ENCODE peak calls at places on chromosomes 1 and 21, in seven cellular contexts. One of them, this sample, is unnamed.

GRCh38 chr21:42837421-42838211 is 41.7 kb downstream of the WDR4 start:
- DNase-seq in psoas muscle: no peak
- DNase-seq in omental fat pad: no peak
- DNase-seq in stimulated activated CD4-positive, alpha-beta T cell treated with anti-CD3 and anti-CD28 coated beads, Interleukin-2, amount 100 ng/mL, for 4 hours: no peak
- DNase-seq in EL: no peak
- DNase-seq in CD4-positive, alpha-beta T cell: peak
- DNase-seq in fibroblast of the aortic adventitia: no peak
- DNase-seq in this sample: no peak

GRCh38 chr1:109283748-109284600 is 1.0 kb upstream of the PSRC1 start:
- DNase-seq in psoas muscle: no peak
- DNase-seq in omental fat pad: no peak
- DNase-seq in stimulated activated CD4-positive, alpha-beta T cell treated with anti-CD3 and anti-CD28 coated beads, Interleukin-2, amount 100 ng/mL, for 4 hours: no peak
- DNase-seq in EL: no peak
- DNase-seq in CD4-positive, alpha-beta T cell: no peak
- DNase-seq in fibroblast of the aortic adventitia: no peak
- DNase-seq in this sample: no peak

GRCh38 chr1:233242827-233243483 is 52.6 kb downstream of the PCNX2 start:
- DNase-seq in psoas muscle: no peak
- DNase-seq in omental fat pad: no peak
- DNase-seq in stimulated activated CD4-positive, alpha-beta T cell treated with anti-CD3 and anti-CD28 coated beads, Interleukin-2, amount 100 ng/mL, for 4 hours: no peak
- DNase-seq in EL: no peak
- DNase-seq in CD4-positive, alpha-beta T cell: no peak
- DNase-seq in fibroblast of the aortic adventitia: no peak
- DNase-seq in this sample: no peak

GRCh38 chr1:113096493-113096892 is 23.5 kb downstream of the LRIG2 start:
- DNase-seq in psoas muscle: no peak
- DNase-seq in omental fat pad: no peak
- DNase-seq in stimulated activated CD4-positive, alpha-beta T cell treated with anti-CD3 and anti-CD28 coated beads, Interleukin-2, amount 100 ng/mL, for 4 hours: no peak
- DNase-seq in EL: no peak
- DNase-seq in CD4-positive, alpha-beta T cell: no peak
- DNase-seq in fibroblast of the aortic adventitia: no peak
- DNase-seq in this sample: no peak

GRCh38 chr1:153347856-153348255 is 785 bp downstream of the PGLYRP4 start:
- DNase-seq in psoas muscle: no peak
- DNase-seq in omental fat pad: no peak
- DNase-seq in stimulated activated CD4-positive, alpha-beta T cell treated with anti-CD3 and anti-CD28 coated beads, Interleukin-2, amount 100 ng/mL, for 4 hours: no peak
- DNase-seq in EL: no peak
- DNase-seq in CD4-positive, alpha-beta T cell: no peak
- DNase-seq in fibroblast of the aortic adventitia: no peak
- DNase-seq in this sample: no peak

GRCh38 chr21:41953249-41953830 is 478 bp downstream of the C2CD2 start:
- DNase-seq in psoas muscle: peak
- DNase-seq in omental fat pad: no peak
- DNase-seq in stimulated activated CD4-positive, alpha-beta T cell treated with anti-CD3 and anti-CD28 coated beads, Interleukin-2, amount 100 ng/mL, for 4 hours: no peak
- DNase-seq in EL: no peak
- DNase-seq in CD4-positive, alpha-beta T cell: no peak
- DNase-seq in fibroblast of the aortic adventitia: no peak
- DNase-seq in this sample: no peak

GRCh38 chr1:245583081-245583480 is 428.3 kb downstream of the KIF26B start:
- DNase-seq in psoas muscle: no peak
- DNase-seq in omental fat pad: no peak
- DNase-seq in stimulated activated CD4-positive, alpha-beta T cell treated with anti-CD3 and anti-CD28 coated beads, Interleukin-2, amount 100 ng/mL, for 4 hours: no peak
- DNase-seq in EL: no peak
- DNase-seq in CD4-positive, alpha-beta T cell: no peak
- DNase-seq in fibroblast of the aortic adventitia: no peak
- DNase-seq in this sample: no peak

GRCh38 chr1:116853680-116854191 is 56.0 kb upstream of the PTGFRN start:
- DNase-seq in psoas muscle: no peak
- DNase-seq in omental fat pad: no peak
- DNase-seq in stimulated activated CD4-positive, alpha-beta T cell treated with anti-CD3 and anti-CD28 coated beads, Interleukin-2, amount 100 ng/mL, for 4 hours: no peak
- DNase-seq in EL: peak
- DNase-seq in CD4-positive, alpha-beta T cell: no peak
- DNase-seq in fibroblast of the aortic adventitia: peak
- DNase-seq in this sample: peak

GRCh38 chr21:38930065-38930464 is 124.3 kb downstream of the ETS2 start:
- DNase-seq in psoas muscle: no peak
- DNase-seq in omental fat pad: no peak
- DNase-seq in stimulated activated CD4-positive, alpha-beta T cell treated with anti-CD3 and anti-CD28 coated beads, Interleukin-2, amount 100 ng/mL, for 4 hours: no peak
- DNase-seq in EL: no peak
- DNase-seq in CD4-positive, alpha-beta T cell: no peak
- DNase-seq in fibroblast of the aortic adventitia: no peak
- DNase-seq in this sample: no peak

GRCh38 chr1:32893198-32894018 is 7.1 kb downstream of the HPCA start:
- DNase-seq in psoas muscle: peak
- DNase-seq in omental fat pad: no peak
- DNase-seq in stimulated activated CD4-positive, alpha-beta T cell treated with anti-CD3 and anti-CD28 coated beads, Interleukin-2, amount 100 ng/mL, for 4 hours: peak
- DNase-seq in EL: peak
- DNase-seq in CD4-positive, alpha-beta T cell: no peak
- DNase-seq in fibroblast of the aortic adventitia: no peak
- DNase-seq in this sample: peak

GRCh38 chr1:107327446-107327845 is 186.6 kb downstream of the NTNG1 start:
- DNase-seq in psoas muscle: no peak
- DNase-seq in omental fat pad: no peak
- DNase-seq in stimulated activated CD4-positive, alpha-beta T cell treated with anti-CD3 and anti-CD28 coated beads, Interleukin-2, amount 100 ng/mL, for 4 hours: no peak
- DNase-seq in EL: no peak
- DNase-seq in CD4-positive, alpha-beta T cell: no peak
- DNase-seq in fibroblast of the aortic adventitia: no peak
- DNase-seq in this sample: no peak

GRCh38 chr1:43305926-43306687 is 5.3 kb downstream of the TIE1 start:
- DNase-seq in psoas muscle: no peak
- DNase-seq in omental fat pad: no peak
- DNase-seq in stimulated activated CD4-positive, alpha-beta T cell treated with anti-CD3 and anti-CD28 coated beads, Interleukin-2, amount 100 ng/mL, for 4 hours: no peak
- DNase-seq in EL: no peak
- DNase-seq in CD4-positive, alpha-beta T cell: no peak
- DNase-seq in fibroblast of the aortic adventitia: no peak
- DNase-seq in this sample: no peak